ENCODE peak calls at places on chromosomes 3 and 15, in six cellular contexts. U is left ventricle myocardium inferior; I is activated naive CD4-positive, alpha-beta T cell; L is hepatic stellate cell; V is lower leg skin; G is fibroblast of gingiva. Z is an unnamed sample.

GRCh38 chr3:155334215-155334896 is 40.9 kb upstream of the STRIT1 start:
- DNase-seq in U (no peak), I (no peak), L (no peak), V (no peak), G (no peak), Z (no peak)

GRCh38 chr3:83953417-83954089 is 1005.2 kb upstream of the CADM2 start:
- DNase-seq in U (no peak), I (no peak), L (no peak), V (no peak), G (no peak), Z (no peak)

GRCh38 chr15:99283739-99284138 is 32.5 kb downstream of the LRRC28 start:
- DNase-seq in U (no peak), I (no peak), L (peak; percentile 8), V (no peak), G (no peak), Z (no peak)

GRCh38 chr3:189137416-189137815 is 34.4 kb upstream of the TPRG1 start:
- DNase-seq in U (no peak), I (no peak), L (no peak), V (no peak), G (no peak), Z (no peak)

GRCh38 chr15:92158426-92158825 is 235.3 kb upstream of the ST8SIA2 start:
- DNase-seq in U (no peak), I (no peak), L (no peak), V (no peak), G (no peak), Z (peak; percentile 9)

GRCh38 chr3:186643493-186643892 is 3.3 kb downstream of the FETUB start:
- DNase-seq in U (no peak), I (no peak), L (no peak), V (no peak), G (no peak), Z (no peak)

GRCh38 chr15:31303434-31304073 is 23.1 kb upstream of the KLF13 start:
- DNase-seq in U (peak; percentile 58), I (no peak), L (no peak), V (peak; percentile 74), G (no peak), Z (no peak)

GRCh38 chr3:132245547-132245946 is 71.7 kb upstream of the ACP3 start:
- DNase-seq in U (no peak), I (no peak), L (no peak), V (no peak), G (no peak), Z (no peak)

GRCh38 chr3:38985981-38986380 is 65.8 kb downstream of the SCN11A start:
- DNase-seq in U (no peak), I (no peak), L (no peak), V (no peak), G (peak; percentile 68), Z (no peak)

GRCh38 chr3:36212291-36212690 is 168.0 kb upstream of the STAC start:
- DNase-seq in U (no peak), I (no peak), L (peak; percentile 1), V (no peak), G (peak; percentile 87), Z (no peak)

GRCh38 chr15:27851811-27852210 is 247.3 kb downstream of the OCA2 start:
- DNase-seq in U (no peak), I (no peak), L (no peak), V (no peak), G (no peak), Z (no peak)

GRCh38 chr15:38050529-38050928 is 116.1 kb downstream of the TMCO5A start:
- DNase-seq in U (no peak), I (no peak), L (no peak), V (no peak), G (peak; percentile 71), Z (no peak)

GRCh38 chr15:92451225-92451825 is 57.6 kb downstream of the ST8SIA2 start:
- DNase-seq in U (no peak), I (no peak), L (no peak), V (no peak), G (no peak), Z (no peak)

GRCh38 chr3:61807865-61808276 is 246.5 kb downstream of the PTPRG start:
- DNase-seq in U (no peak), I (no peak), L (no peak), V (no peak), G (peak; percentile 84), Z (no peak)

GRCh38 chr3:27368831-27369607 is at the start of gene NEK10:
- DNase-seq in U (peak; percentile 85), I (peak; percentile 86), L (peak; percentile 95), V (peak; percentile 87), G (peak; percentile 80), Z (peak; percentile 88)

Z was measured in activated gamma-delta T cell treated with Interleukin-2 at 50 U/mL for 16 hours.